ENCODE peak calls at places on chromosomes 3 and 15, in nine cellular contexts. E is omental fat pad, Z is endothelial cell, M is osteocyte, C is GM06990, D is psoas muscle, S is K562, N is epithelial cell of esophagus, H is kidney. B is an unnamed sample.

GRCh38 chr15:46151786-46152185 is 517.0 kb downstream of the SQOR start:
- DNase-seq in E (no peak), Z (no peak), M (no peak), C (no peak), D (no peak), S (no peak), N (peak), H (no peak), B (no peak)

GRCh38 chr3:106963446-106963845 is 413.8 kb upstream of the CCDC54 start:
- DNase-seq in E (no peak), Z (no peak), M (no peak), C (no peak), D (no peak), S (no peak), N (no peak), H (no peak), B (no peak)

GRCh38 chr15:91488452-91488851 is 365.1 kb upstream of the SLCO3A1 start:
- DNase-seq in E (no peak), Z (no peak), M (no peak), C (no peak), D (no peak), S (no peak), N (peak), H (no peak), B (no peak)

GRCh38 chr15:67549736-67550135 is 7.2 kb downstream of the MAP2K5 start:
- DNase-seq in E (no peak), Z (no peak), M (no peak), C (no peak), D (no peak), S (no peak), N (no peak), H (no peak), B (no peak)

GRCh38 chr15:58491151-58491473 is 59.3 kb downstream of the LIPC start:
- DNase-seq in E (no peak), Z (no peak), M (no peak), C (no peak), D (no peak), S (no peak), N (no peak), H (no peak), B (no peak)

GRCh38 chr3:65303431-65303830 is 615.6 kb upstream of the ADAMTS9 start:
- DNase-seq in E (no peak), Z (no peak), M (no peak), C (no peak), D (no peak), S (no peak), N (peak), H (no peak), B (peak)

GRCh38 chr3:79380581-79380980 is 387.2 kb downstream of the ROBO1 start:
- DNase-seq in E (no peak), Z (no peak), M (no peak), C (no peak), D (no peak), S (no peak), N (peak), H (no peak), B (no peak)

GRCh38 chr3:119457260-119457659 is 6.2 kb downstream of the TMEM39A start:
- DNase-seq in E (no peak), Z (no peak), M (no peak), C (no peak), D (no peak), S (no peak), N (no peak), H (no peak), B (no peak)

GRCh38 chr3:127077068-127077467 is 94.2 kb downstream of the PLXNA1 start:
- DNase-seq in E (no peak), Z (no peak), M (no peak), C (no peak), D (no peak), S (no peak), N (no peak), H (no peak), B (no peak)

DNA sequence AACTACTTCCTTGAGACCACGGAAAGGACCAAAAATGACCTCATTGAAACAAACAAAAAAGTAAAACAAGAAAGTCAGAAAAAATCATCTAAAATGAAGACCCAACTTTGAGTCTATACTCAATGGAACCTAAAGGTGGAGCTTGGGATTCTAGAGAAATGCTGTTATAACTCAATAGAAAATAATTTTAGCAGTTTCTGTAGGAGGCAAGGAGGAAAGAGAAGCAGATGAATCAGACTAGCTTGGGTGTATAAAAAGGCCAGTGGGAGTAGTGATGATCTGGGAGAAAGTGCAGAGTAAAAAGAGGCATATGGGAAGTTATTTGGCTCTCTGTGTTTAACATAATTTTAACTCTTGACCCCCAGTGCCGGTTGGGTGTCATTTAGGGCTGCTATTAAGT is 94.4 kb downstream of the TMCO5A start:
- DNase-seq in E (no peak), Z (no peak), M (no peak), C (no peak), D (no peak), S (no peak), N (no peak), H (no peak), B (no peak)
- TF ChIP-seq CTCF in E (no peak), Z (no peak), M (peak), C (no peak), D (no peak), S (no peak), N (no peak), H (no peak), B (peak)

GRCh38 chr3:178699810-178700209 is 163.6 kb downstream of the KCNMB2 start:
- DNase-seq in E (no peak), Z (no peak), M (no peak), C (no peak), D (no peak), S (no peak), N (peak), H (no peak), B (no peak)

GRCh38 chr3:178706411-178706810 is 170.2 kb downstream of the KCNMB2 start:
- DNase-seq in E (no peak), Z (no peak), M (no peak), C (no peak), D (no peak), S (no peak), N (peak), H (no peak), B (no peak)

GRCh38 chr3:178699364-178699763 is 163.1 kb downstream of the KCNMB2 start:
- DNase-seq in E (no peak), Z (no peak), M (no peak), C (no peak), D (no peak), S (no peak), N (no peak), H (no peak), B (no peak)

GRCh38 chr3:178705925-178706324 is 169.7 kb downstream of the KCNMB2 start:
- DNase-seq in E (no peak), Z (no peak), M (no peak), C (no peak), D (no peak), S (no peak), N (peak), H (no peak), B (peak)

DNA sequence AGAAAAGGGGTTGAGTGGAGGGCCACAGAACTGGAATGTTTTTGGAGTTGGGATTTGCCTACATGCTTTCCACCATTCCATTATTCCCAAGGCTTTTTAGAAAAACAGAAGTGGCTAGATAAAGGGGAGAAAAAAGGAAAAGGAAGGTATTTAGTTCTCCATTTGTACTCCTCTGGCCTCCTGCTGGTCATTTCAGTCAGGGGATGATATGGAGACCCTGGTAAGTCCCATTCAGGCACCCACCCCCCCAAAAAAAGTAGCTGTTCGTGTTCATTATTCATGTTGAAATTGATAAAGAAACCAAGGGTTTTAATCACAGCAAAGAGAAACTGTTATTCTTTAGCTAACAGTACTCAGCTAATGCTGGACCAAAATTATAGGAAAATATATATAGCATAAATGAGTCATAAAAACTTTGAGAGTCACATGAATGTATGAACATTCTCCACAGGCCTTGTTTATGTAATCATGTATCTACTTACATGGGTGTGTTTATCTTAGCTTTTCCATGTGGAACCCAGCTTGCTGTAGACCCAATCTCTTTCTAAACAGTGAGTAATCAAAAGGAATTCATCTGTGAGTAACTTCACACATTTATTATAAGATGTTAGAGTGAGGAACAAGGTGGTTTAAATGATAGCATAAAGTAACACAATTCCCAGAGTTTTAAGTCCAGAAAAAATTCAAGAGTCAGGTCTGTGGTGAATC is 167.2 kb downstream of the KCNMB2 start:
- DNase-seq in E (no peak), Z (no peak), M (no peak), C (no peak), D (no peak), S (peak), N (peak), H (no peak), B (peak)
- TF ChIP-seq CTCF in E (no peak), Z (no peak), M (peak), C (no peak), D (no peak), S (no peak), N (peak), H (no peak), B (no peak)

GRCh38 chr3:188283347-188283746 is 129.4 kb downstream of the LPP start:
- DNase-seq in E (no peak), Z (no peak), M (no peak), C (no peak), D (no peak), S (no peak), N (peak), H (no peak), B (peak)
- TF ChIP-seq CTCF in E (no peak), Z (no peak), M (no peak), C (no peak), D (no peak), S (no peak), N (peak), H (no peak), B (no peak)

DNA sequence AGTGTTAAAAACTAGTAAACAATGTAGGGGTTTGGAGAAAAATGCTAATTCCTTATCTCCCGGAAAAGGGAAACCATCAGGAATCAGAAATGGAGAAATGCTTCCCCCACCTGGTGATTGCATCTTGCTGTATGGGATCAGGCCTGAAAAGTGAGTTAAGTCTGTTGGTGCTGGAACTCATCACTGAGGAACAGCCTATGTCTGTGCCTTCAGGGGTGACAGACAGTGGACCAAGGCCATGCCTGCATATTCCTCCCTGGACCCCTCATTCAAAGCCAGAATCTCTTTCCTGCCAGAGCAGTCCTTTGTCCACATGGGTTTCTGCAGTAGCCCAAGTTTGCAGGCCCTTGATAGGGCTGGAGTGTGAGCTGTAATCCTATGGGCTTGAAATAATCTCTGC is 160.8 kb upstream of the CTDSPL start:
- DNase-seq in E (no peak), Z (no peak), M (no peak), C (no peak), D (no peak), S (no peak), N (peak), H (no peak), B (no peak)
- TF ChIP-seq CTCF in E (no peak), Z (no peak), M (peak), C (no peak), D (peak), S (no peak), N (peak), H (peak), B (peak)

GRCh38 chr15:94040523-94041248 is 190.7 kb upstream of the MCTP2 start:
- DNase-seq in E (no peak), Z (no peak), M (no peak), C (no peak), D (no peak), S (no peak), N (no peak), H (no peak), B (peak)
- TF ChIP-seq CTCF in E (no peak), Z (peak), M (no peak), C (no peak), D (no peak), S (no peak), N (no peak), H (no peak), B (peak)

GRCh38 chr15:99450896-99451358 is 114.9 kb upstream of the MEF2A start:
- DNase-seq in E (peak), Z (no peak), M (peak), C (peak), D (peak), S (peak), N (peak), H (peak), B (peak)

GRCh38 chr15:99449514-99449913 is 116.3 kb upstream of the MEF2A start:
- DNase-seq in E (no peak), Z (no peak), M (no peak), C (no peak), D (no peak), S (no peak), N (peak), H (no peak), B (no peak)

GRCh38 chr15:99452010-99452409 is 113.8 kb upstream of the MEF2A start:
- DNase-seq in E (no peak), Z (no peak), M (peak), C (no peak), D (no peak), S (no peak), N (no peak), H (peak), B (no peak)

GRCh38 chr15:99452728-99453643 is 112.8 kb upstream of the MEF2A start:
- DNase-seq in E (no peak), Z (no peak), M (peak), C (peak), D (peak), S (no peak), N (no peak), H (peak), B (peak)

DNA sequence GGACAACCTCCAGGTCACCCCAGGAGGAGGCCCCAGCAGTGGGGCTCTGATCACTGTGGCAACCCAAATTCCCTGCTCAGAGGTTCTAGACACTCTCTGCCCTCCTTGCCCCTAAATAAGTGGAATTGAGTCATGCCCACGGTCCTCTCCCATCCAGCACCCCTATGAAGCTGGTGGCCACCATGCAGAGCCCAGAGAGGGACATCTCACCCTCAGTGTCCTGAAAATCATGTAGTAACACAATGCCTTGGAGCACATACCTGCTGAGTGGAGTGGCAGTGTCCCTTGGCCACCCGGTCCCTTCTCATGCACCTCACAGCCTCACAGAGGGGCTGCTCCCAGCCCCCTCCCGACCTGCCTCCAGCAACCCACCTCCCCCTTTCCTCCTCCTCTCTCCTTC is 114.3 kb upstream of the MEF2A start:
- DNase-seq in E (no peak), Z (no peak), M (peak), C (no peak), D (no peak), S (no peak), N (no peak), H (peak), B (no peak)
- TF ChIP-seq CTCF in E (no peak), Z (no peak), M (no peak), C (no peak), D (no peak), S (no peak), N (no peak), H (no peak), B (no peak)

GRCh38 chr3:125163739-125164601 is 48.6 kb downstream of the SLC12A8 start:
- DNase-seq in E (no peak), Z (no peak), M (no peak), C (no peak), D (peak), S (no peak), N (peak), H (no peak), B (no peak)
- TF ChIP-seq CTCF in E (no peak), Z (no peak), M (peak), C (peak), D (no peak), S (peak), N (no peak), H (no peak), B (no peak)

B was measured in AG10803.